ENCODE peak calls at places on chromosomes 2 and 18, in six cellular contexts. D, E, P, N, B and L are unnamed samples.

GRCh38 chr18:36130039-36130831 is 536 bp downstream of the ELP2 start:
- DNase-seq in B (no peak), D (no peak), P (no peak), N (no peak), E (no peak), L (no peak)

GRCh38 chr2:149720615-149721014 is 133.0 kb upstream of the MMADHC start:
- DNase-seq in P (no peak), D (no peak), B (no peak), N (no peak), E (no peak), L (peak; percentile 7)

GRCh38 chr2:54952978-54953456 is 97.2 kb downstream of the RTN4 start:
- DNase-seq in D (no peak), P (no peak), B (no peak), N (peak; percentile 35), E (no peak), L (no peak)

GRCh38 chr2:179817181-179817841 is 44.1 kb downstream of the ZNF385B start:
- DNase-seq in P (peak; percentile 13), N (peak; percentile 13), E (no peak), B (no peak), D (no peak), L (peak; percentile 27)

GRCh38 chr18:33231474-33232317 is 208.8 kb downstream of the CCDC178 start:
- DNase-seq in E (peak; percentile 82), N (peak; percentile 76), P (peak; percentile 19), D (no peak), B (no peak), L (peak; percentile 96)

GRCh38 chr18:23994361-23994902 is 20.1 kb upstream of the TTC39C start:
- DNase-seq in B (no peak), E (no peak), D (no peak), P (peak; percentile 18), N (peak; percentile 91), L (peak; percentile 100)

GRCh38 chr18:22538463-22538862 is 120.7 kb upstream of the CTAGE1 start:
- DNase-seq in B (no peak), D (no peak), N (peak; percentile 54), E (no peak), P (no peak), L (no peak)

GRCh38 chr2:65666156-65666725 is 233.8 kb upstream of the SPRED2 start:
- DNase-seq in P (no peak), N (peak; percentile 70), B (no peak), E (no peak), D (no peak), L (no peak)

GRCh38 chr2:200469708-200470600 is 39.9 kb downstream of the KCTD18 start:
- DNase-seq in N (no peak), B (no peak), E (no peak), P (no peak), D (no peak), L (no peak)

GRCh38 chr2:133568598-133568997 is 335 bp upstream of the NCKAP5 start:
- DNase-seq in N (no peak), B (no peak), P (no peak), E (no peak), D (no peak), L (no peak)

GRCh38 chr2:215756351-215756731 is 257.0 kb downstream of the MREG start:
- DNase-seq in D (no peak), B (no peak), P (no peak), E (no peak), N (no peak), L (no peak)

GRCh38 chr2:20638646-20639430 is 12.1 kb downstream of the HS1BP3 start:
- DNase-seq in P (no peak), B (no peak), D (no peak), N (no peak), E (no peak), L (no peak)

GRCh38 chr18:5376994-5377393 is 81.5 kb upstream of the ZBTB14 start:
- DNase-seq in N (no peak), P (no peak), B (no peak), E (no peak), D (no peak), L (no peak)

GRCh38 chr2:72134408-72134996 is 13.2 kb downstream of the CYP26B1 start:
- DNase-seq in E (no peak), P (no peak), B (no peak), N (no peak), D (no peak), L (no peak)

GRCh38 chr2:215680605-215681598 is 245.0 kb upstream of the FN1 start:
- DNase-seq in P (no peak), E (no peak), D (no peak), B (no peak), N (peak; percentile 96), L (no peak)

GRCh38 chr2:208545398-208546042 is 138.9 kb downstream of the PTH2R start:
- DNase-seq in D (no peak), E (no peak), P (no peak), B (no peak), N (no peak), L (peak; percentile 90)

GRCh38 chr2:222427606-222428320 is 3.4 kb downstream of the SGPP2 start:
- DNase-seq in B (no peak), E (no peak), D (no peak), P (no peak), N (no peak), L (no peak)

GRCh38 chr18:31943895-31944816 is 1.2 kb upstream of the TRAPPC8 start:
- DNase-seq in B (no peak), P (no peak), D (no peak), E (no peak), N (no peak), L (peak; percentile 37)

GRCh38 chr2:109266998-109267854 is 138.2 kb downstream of the SH3RF3 start:
- DNase-seq in E (no peak), P (no peak), D (no peak), B (no peak), N (no peak), L (no peak)

GRCh38 chr2:50395510-50396300 is 636.2 kb downstream of the NRXN1 start:
- DNase-seq in P (no peak), N (no peak), E (no peak), D (no peak), B (no peak), L (no peak)

GRCh38 chr18:31549416-31549815 is 42.3 kb upstream of the TTR start:
- DNase-seq in D (no peak), B (no peak), E (no peak), N (no peak), P (no peak), L (peak; percentile 31)

GRCh38 chr2:235264512-235264911 is 229.3 kb upstream of the AGAP1 start:
- DNase-seq in B (no peak), P (no peak), N (no peak), E (no peak), D (no peak), L (peak; percentile 13)

GRCh38 chr2:101806123-101806522 is 108.6 kb downstream of the MAP4K4 start:
- DNase-seq in D (no peak), B (no peak), E (peak; percentile 58), P (peak; percentile 16), N (peak; percentile 84), L (peak; percentile 46)

GRCh38 chr2:85413592-85414421 is 3.6 kb upstream of the CAPG start:
- DNase-seq in E (peak; percentile 72), P (no peak), D (peak; percentile 54), B (peak; percentile 28), N (peak; percentile 60), L (peak; percentile 51)

GRCh38 chr2:64942693-64943092 is 46.5 kb upstream of the SLC1A4 start:
- DNase-seq in B (no peak), P (no peak), N (no peak), E (no peak), D (no peak), L (no peak)